ENCODE peak calls at places on chromosomes 16 and 17, in six cellular contexts. G, S, H, D, Q and A are unnamed samples.
A peak's percentile ranks its signal among the peaks of the same experiment; 100 is the strongest.

GRCh38 chr16:27449434-27450188 is 47.6 kb downstream of the IL21R start:
- DNase-seq in D (no peak), H (no peak), Q (peak; percentile 92), S (peak; percentile 43), G (no peak), A (no peak)

GRCh38 chr17:74318391-74318790 is 7.6 kb upstream of the KIF19 start:
- DNase-seq in D (no peak), S (no peak), H (no peak), Q (no peak), G (no peak), A (no peak)

GRCh38 chr16:56370836-56371235 is 54.5 kb downstream of the AMFR start:
- DNase-seq in H (no peak), S (peak; percentile 42), Q (no peak), G (peak; percentile 6), D (no peak), A (no peak)

GRCh38 chr17:70181376-70181775 is 12.0 kb downstream of the KCNJ2 start:
- DNase-seq in G (no peak), D (no peak), H (no peak), S (no peak), Q (no peak), A (no peak)

GRCh38 chr17:7897773-7898172 is 9.2 kb downstream of the CHD3 start:
- DNase-seq in D (no peak), Q (no peak), G (peak; percentile 66), H (peak; percentile 19), S (no peak), A (no peak)

GRCh38 chr17:80539022-80539421 is 5.6 kb upstream of the RPTOR start:
- DNase-seq in D (no peak), G (no peak), S (no peak), Q (no peak), H (no peak), A (no peak)

GRCh38 chr17:70407501-70407900 is 238.2 kb downstream of the KCNJ2 start:
- DNase-seq in Q (no peak), D (no peak), G (no peak), S (no peak), H (no peak), A (no peak)

GRCh38 chr17:33964344-33964979 is 290.6 kb upstream of the CCL2 start:
- DNase-seq in H (no peak), S (no peak), D (no peak), Q (no peak), G (no peak), A (no peak)

GRCh38 chr17:78357177-78357586 is 2.7 kb downstream of the SOCS3 start:
- DNase-seq in S (no peak), H (no peak), G (peak; percentile 76), Q (no peak), D (peak; percentile 52), A (no peak)
- H3K4me3 ChIP-seq in S (peak overlapping the region; percentile 95), H (peak overlapping the region; percentile 3), G (peak overlapping the region; percentile 88), Q (peak overlapping the region; percentile 95), D (peak overlapping the region; percentile 86), A (peak overlapping the region; percentile 84)

GRCh38 chr17:75927286-75927922 is 13.4 kb downstream of the FBF1 start:
- DNase-seq in Q (no peak), H (no peak), G (peak; percentile 13), S (peak; percentile 54), D (no peak), A (no peak)
- TF ChIP-seq CTCF in Q (no peak), H (no peak), G (peak; percentile 29), S (no peak), D (peak; percentile 24), A (peak; percentile 22)

DNA sequence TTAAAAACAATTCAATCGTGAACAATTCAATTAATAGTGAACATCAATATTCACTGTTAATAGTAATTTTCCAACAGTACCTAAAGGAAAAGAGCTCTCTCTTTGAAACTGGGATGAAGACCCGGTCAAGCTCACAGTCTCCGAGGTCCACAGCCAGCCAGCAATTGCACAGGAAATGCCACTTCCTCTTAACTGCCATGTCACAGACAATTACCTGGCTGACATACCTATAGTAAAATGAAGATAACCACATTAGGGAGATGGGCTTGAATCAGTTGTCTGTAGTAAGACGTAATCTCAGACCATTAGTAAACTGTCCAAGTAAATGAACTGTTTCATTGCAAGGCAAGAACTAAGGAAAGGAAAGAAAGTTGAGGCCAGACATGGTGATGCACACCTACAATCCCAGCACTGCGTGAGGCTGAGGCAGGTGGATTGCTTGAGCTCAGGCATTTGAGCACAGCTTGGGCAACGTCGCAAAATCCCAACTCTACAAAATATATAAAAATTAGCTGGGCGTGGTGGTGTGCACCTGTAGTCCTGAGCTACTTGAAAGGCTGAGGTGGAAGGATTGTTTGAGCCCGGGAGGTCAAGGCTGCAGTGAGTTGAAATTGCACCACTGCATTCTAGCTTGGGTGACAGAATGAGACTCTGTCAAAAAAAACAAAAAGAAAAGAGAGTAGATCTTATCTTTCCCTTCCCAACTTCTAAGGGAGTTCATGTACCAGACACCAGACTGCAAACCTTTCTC is 36.9 kb downstream of the PKD1L3 start:
- DNase-seq in G (no peak), H (no peak), Q (no peak), D (no peak), S (no peak), A (no peak)
- H3K4me3 ChIP-seq in G (no peak overlapping the region), H (no peak overlapping the region), Q (no peak overlapping the region), D (no peak overlapping the region), S (no peak overlapping the region), A (no peak overlapping the region)

GRCh38 chr16:57720142-57720575 is 15.4 kb upstream of the KATNB1 start:
- DNase-seq in D (peak; percentile 54), H (no peak), G (peak; percentile 50), S (peak; percentile 81), Q (peak; percentile 50), A (peak; percentile 19)
- TF ChIP-seq CTCF in D (peak; percentile 62), H (no peak), G (peak; percentile 63), S (no peak), Q (no peak), A (peak; percentile 70)

GRCh38 chr16:66925322-66925840 is at the start of gene RRAD:
- DNase-seq in H (no peak), S (no peak), Q (no peak), D (peak; percentile 74), G (peak; percentile 44), A (no peak)
- H3K4me3 ChIP-seq in H (peak within 1 kb of the TSS; percentile 55), S (peak within 1 kb of the TSS; percentile 62), Q (no peak within 1 kb of the TSS), D (peak within 1 kb of the TSS; percentile 71), G (peak within 1 kb of the TSS; percentile 50), A (peak within 1 kb of the TSS; percentile 33)

DNA sequence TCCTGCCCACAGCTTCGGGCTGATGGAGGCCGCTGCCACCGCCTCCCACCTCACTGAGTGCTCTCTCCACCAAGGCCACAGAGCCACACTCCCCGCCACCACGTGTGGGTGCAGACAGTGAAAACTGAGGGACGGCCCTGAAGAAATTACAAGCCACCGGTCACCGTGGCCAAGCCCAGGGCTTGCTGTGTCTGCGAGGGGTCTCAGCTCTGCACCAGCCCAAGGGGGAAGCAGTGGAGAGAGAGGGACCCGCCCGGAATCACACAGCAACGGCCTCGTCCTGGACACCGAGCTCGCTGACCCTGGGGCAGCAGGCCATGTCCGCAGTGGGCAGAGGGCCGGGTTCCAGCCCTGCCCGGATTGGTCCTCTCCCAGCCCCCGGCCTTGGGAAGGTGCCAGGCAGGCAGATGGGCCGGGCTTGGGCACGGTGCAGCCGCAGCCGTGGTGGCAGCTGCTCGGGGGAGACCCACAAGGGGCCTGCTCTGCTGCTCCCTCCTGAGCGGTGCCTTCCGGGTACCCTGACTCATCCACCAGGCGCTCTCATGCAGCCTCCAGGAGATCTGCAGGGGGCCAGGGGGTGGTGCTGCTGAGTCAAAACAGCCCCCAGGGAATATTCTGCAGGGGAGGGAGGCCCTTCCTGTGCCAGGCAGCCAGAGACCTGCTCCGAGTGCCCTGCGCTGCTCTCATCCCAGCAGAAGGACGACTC is 52.0 kb downstream of the CBFA2T3 start:
- DNase-seq in G (peak; percentile 78), H (no peak), S (no peak), D (no peak), Q (no peak), A (peak; percentile 27)
- TF ChIP-seq CTCF in G (peak; percentile 54), H (no peak), S (no peak), D (peak; percentile 18), Q (no peak), A (peak; percentile 62)

GRCh38 chr17:48569676-48570324 is 8.3 kb downstream of the HOXB4 start:
- DNase-seq in D (no peak), Q (no peak), S (no peak), H (no peak), G (no peak), A (no peak)
- H3K4me3 ChIP-seq in D (no peak overlapping the region), Q (no peak overlapping the region), S (peak overlapping the region; percentile 37), H (no peak overlapping the region), G (peak overlapping the region; percentile 59), A (no peak overlapping the region)

GRCh38 chr17:37842401-37842800 is 81.8 kb upstream of the TBC1D3K start:
- DNase-seq in Q (no peak), G (no peak), S (no peak), H (no peak), D (no peak), A (no peak)

GRCh38 chr17:37847102-37847501 is 77.1 kb upstream of the TBC1D3K start:
- DNase-seq in S (no peak), G (no peak), D (no peak), H (no peak), Q (no peak), A (no peak)

GRCh38 chr17:37844158-37844976 is 79.8 kb upstream of the TBC1D3K start:
- DNase-seq in D (peak; percentile 57), G (peak; percentile 53), S (peak; percentile 58), H (peak; percentile 23), Q (peak; percentile 43), A (no peak)

GRCh38 chr17:37847811-37848331 is 76.3 kb upstream of the TBC1D3K start:
- DNase-seq in D (no peak), S (no peak), Q (no peak), H (no peak), G (no peak), A (no peak)

GRCh38 chr17:37844977-37845293 is 79.3 kb upstream of the TBC1D3K start:
- DNase-seq in S (no peak), H (no peak), D (no peak), Q (no peak), G (no peak), A (no peak)
- TF ChIP-seq CTCF in S (no peak), H (no peak), D (no peak), Q (peak; percentile 36), G (no peak), A (no peak)

GRCh38 chr16:81185416-81185815 is 53.1 kb upstream of the BCO1 start:
- DNase-seq in D (no peak), G (no peak), Q (no peak), H (no peak), S (no peak), A (no peak)
- H3K4me3 ChIP-seq in D (no peak overlapping the region), G (no peak overlapping the region), Q (no peak overlapping the region), H (no peak overlapping the region), S (no peak overlapping the region), A (no peak overlapping the region)